ENCODE peak calls at places on chromosomes 2 and 18, in seven cellular contexts. D is activated CD8-positive, alpha-beta memory T cell treated with anti-CD3 and anti-CD28 coated beads for 24 hours; U is T-helper 1 cell; N is NCI-H1694; M is DMS153; W is NCI-H460; L is colonic mucosa. A is an unnamed sample.

GRCh38 chr2:202109737-202110184 is 36.7 kb downstream of the KIAA2012 start:
- DNase-seq in W (no peak), L (peak; percentile 21), M (no peak), U (no peak), D (no peak), N (no peak), A (no peak)

GRCh38 chr2:133568172-133568571 is at the start of gene NCKAP5:
- DNase-seq in W (peak; percentile 9), N (no peak), L (peak; percentile 79), U (no peak), D (no peak), M (peak; percentile 28), A (no peak)

GRCh38 chr2:210604666-210605065 is 48.3 kb downstream of the CPS1 start:
- DNase-seq in W (no peak), M (no peak), L (no peak), U (no peak), D (no peak), N (no peak), A (no peak)

GRCh38 chr2:151632993-151633592 is 101.2 kb downstream of the NEB start:
- DNase-seq in L (no peak), U (no peak), W (no peak), M (no peak), D (no peak), N (peak; percentile 51), A (no peak)

GRCh38 chr18:32877371-32877770 is 104.5 kb upstream of the KLHL14 start:
- DNase-seq in L (no peak), U (no peak), W (no peak), N (no peak), M (no peak), D (no peak), A (no peak)

GRCh38 chr18:73153271-73153670 is 285.5 kb upstream of the NETO1 start:
- DNase-seq in D (no peak), N (no peak), W (no peak), L (no peak), U (no peak), M (no peak), A (no peak)

GRCh38 chr2:241878007-241878970 is 8.8 kb downstream of the RTP5 start:
- DNase-seq in M (peak; percentile 54), L (peak; percentile 83), N (peak; percentile 87), D (peak; percentile 90), U (peak; percentile 67), W (peak; percentile 79), A (peak; percentile 72)

GRCh38 chr18:25340762-25341161 is 11.2 kb downstream of the ZNF521 start:
- DNase-seq in W (no peak), N (no peak), D (no peak), M (no peak), L (no peak), U (no peak), A (no peak)

GRCh38 chr18:59906203-59906602 is 6.4 kb downstream of the PMAIP1 start:
- DNase-seq in M (no peak), N (no peak), U (no peak), D (no peak), W (no peak), L (no peak), A (no peak)

GRCh38 chr2:164681009-164681408 is 59.7 kb upstream of the GRB14 start:
- DNase-seq in U (no peak), L (no peak), N (no peak), W (no peak), D (no peak), M (no peak), A (no peak)

GRCh38 chr2:25692143-25692542 is 18.8 kb upstream of the DTNB start:
- DNase-seq in W (peak; percentile 22), U (no peak), D (no peak), M (no peak), N (no peak), L (no peak), A (no peak)

GRCh38 chr2:14903709-14904374 is 271.3 kb downstream of the LRATD1 start:
- DNase-seq in U (peak; percentile 12), D (peak; percentile 73), N (peak; percentile 79), M (peak; percentile 30), L (peak; percentile 62), W (peak; percentile 26), A (peak; percentile 50)

GRCh38 chr2:190791347-190791982 is 89.2 kb upstream of the GLS start:
- DNase-seq in W (no peak), L (no peak), U (no peak), D (peak; percentile 66), N (no peak), M (no peak), A (no peak)

GRCh38 chr2:143219266-143219665 is 90.0 kb downstream of the ARHGAP15 start:
- DNase-seq in U (no peak), N (no peak), D (no peak), W (no peak), M (no peak), L (no peak), A (no peak)

GRCh38 chr2:104755026-104755856 is 98.7 kb upstream of the POU3F3 start:
- DNase-seq in D (no peak), U (no peak), M (no peak), N (no peak), L (no peak), W (no peak), A (no peak)

GRCh38 chr2:44358498-44358897 is 2.8 kb downstream of the PREPL start:
- DNase-seq in M (peak; percentile 1), W (no peak), D (peak; percentile 64), L (peak; percentile 37), N (no peak), U (no peak), A (no peak)

GRCh38 chr2:188734688-188735087 is 239.5 kb upstream of the COL3A1 start:
- DNase-seq in D (no peak), N (no peak), W (no peak), M (no peak), L (no peak), U (no peak), A (no peak)

GRCh38 chr18:24841536-24841935 is 381.1 kb downstream of the HRH4 start:
- DNase-seq in M (no peak), W (no peak), L (no peak), D (no peak), U (no peak), N (no peak), A (no peak)

GRCh38 chr2:208354964-208355381 is 51.6 kb upstream of the PTH2R start:
- DNase-seq in L (no peak), W (no peak), D (no peak), M (no peak), U (no peak), N (no peak), A (no peak)

GRCh38 chr2:7057865-7058400 is 140.7 kb downstream of the RNF144A start:
- DNase-seq in W (no peak), U (no peak), D (no peak), N (no peak), L (no peak), M (peak; percentile 40), A (no peak)

GRCh38 chr2:38261569-38262513 is 115.2 kb downstream of the ATL2 start:
- DNase-seq in M (no peak), W (no peak), N (no peak), L (no peak), U (no peak), D (no peak), A (no peak)